ENCODE peak calls at places on chromosomes 16 and 17, in six cellular contexts. One of them, this sample, is unnamed.
A peak's percentile ranks its signal among the peaks of the same experiment; 100 is the strongest.

GRCh38 chr16:894841-895240 is 75.9 kb downstream of the LMF1 start:
- DNase-seq in cardiac muscle cell: no peak
- DNase-seq in body of pancreas: no peak
- DNase-seq in heart left ventricle: peak; percentile 59
- DNase-seq in left ventricle myocardium inferior: no peak
- DNase-seq in tibial nerve: no peak
- DNase-seq in this sample: no peak

GRCh38 chr17:75927286-75927922 is 13.4 kb downstream of the FBF1 start:
- DNase-seq in tibial nerve: no peak
- DNase-seq in body of pancreas: no peak
- DNase-seq in left ventricle myocardium inferior: no peak
- DNase-seq in heart left ventricle: no peak
- DNase-seq in cardiac muscle cell: peak; percentile 25
- DNase-seq in this sample: no peak

GRCh38 chr16:55499951-55500350 is 8.9 kb upstream of the LPCAT2 start:
- DNase-seq in body of pancreas: no peak
- DNase-seq in heart left ventricle: no peak
- DNase-seq in left ventricle myocardium inferior: no peak
- DNase-seq in cardiac muscle cell: peak; percentile 97
- DNase-seq in tibial nerve: no peak
- DNase-seq in this sample: no peak

GRCh38 chr16:68446941-68447675 is 1.2 kb downstream of the SMPD3 start:
- DNase-seq in body of pancreas: no peak
- DNase-seq in tibial nerve: no peak
- DNase-seq in heart left ventricle: no peak
- DNase-seq in cardiac muscle cell: no peak
- DNase-seq in left ventricle myocardium inferior: no peak
- DNase-seq in this sample: peak; percentile 79

GRCh38 chr17:63701477-63702222 is 1.7 kb upstream of the LIMD2 start:
- DNase-seq in heart left ventricle: peak; percentile 79
- DNase-seq in cardiac muscle cell: no peak
- DNase-seq in body of pancreas: no peak
- DNase-seq in tibial nerve: no peak
- DNase-seq in left ventricle myocardium inferior: peak; percentile 35
- DNase-seq in this sample: peak; percentile 93

GRCh38 chr16:56107944-56108583 is 83.2 kb upstream of the GNAO1 start:
- DNase-seq in cardiac muscle cell: no peak
- DNase-seq in tibial nerve: no peak
- DNase-seq in heart left ventricle: no peak
- DNase-seq in body of pancreas: no peak
- DNase-seq in left ventricle myocardium inferior: no peak
- DNase-seq in this sample: no peak

GRCh38 chr16:17457997-17458396 is 12.8 kb downstream of the XYLT1 start:
- DNase-seq in tibial nerve: no peak
- DNase-seq in body of pancreas: no peak
- DNase-seq in cardiac muscle cell: no peak
- DNase-seq in left ventricle myocardium inferior: no peak
- DNase-seq in heart left ventricle: no peak
- DNase-seq in this sample: no peak

GRCh38 chr17:45914036-45914717 is 19.8 kb downstream of the MAPT start:
- DNase-seq in heart left ventricle: no peak
- DNase-seq in body of pancreas: no peak
- DNase-seq in tibial nerve: no peak
- DNase-seq in cardiac muscle cell: no peak
- DNase-seq in left ventricle myocardium inferior: no peak
- DNase-seq in this sample: no peak

GRCh38 chr17:14886200-14886739 is 378.9 kb downstream of the PMP22 start:
- DNase-seq in cardiac muscle cell: no peak
- DNase-seq in tibial nerve: no peak
- DNase-seq in heart left ventricle: no peak
- DNase-seq in body of pancreas: no peak
- DNase-seq in left ventricle myocardium inferior: no peak
- DNase-seq in this sample: no peak

DNA sequence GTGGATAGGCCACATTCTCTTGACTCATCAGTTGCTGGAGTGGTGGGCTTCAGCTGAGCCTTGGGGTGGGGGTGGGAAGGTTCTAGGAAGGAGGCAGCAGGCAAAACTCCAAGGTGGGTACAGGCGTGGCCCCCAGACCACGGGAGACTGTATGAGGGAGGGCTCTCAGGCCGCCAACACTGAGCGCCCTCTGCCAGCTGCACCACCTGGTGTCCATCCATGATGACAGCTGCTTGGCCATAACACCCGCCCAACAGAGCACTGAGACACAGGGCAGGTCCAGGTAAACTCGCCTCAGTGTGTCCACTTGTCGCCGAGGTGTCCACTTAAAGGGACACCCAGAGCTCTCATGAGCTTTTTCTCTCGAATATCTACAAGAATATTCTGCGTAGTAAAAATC is 133.5 kb downstream of the C16orf95 start:
- DNase-seq in body of pancreas: no peak
- DNase-seq in tibial nerve: no peak
- DNase-seq in left ventricle myocardium inferior: no peak
- DNase-seq in cardiac muscle cell: no peak
- DNase-seq in heart left ventricle: no peak
- DNase-seq in this sample: no peak
- TF ChIP-seq CTCF in body of pancreas: no peak
- TF ChIP-seq CTCF in tibial nerve: no peak
- TF ChIP-seq CTCF in left ventricle myocardium inferior: no peak
- TF ChIP-seq CTCF in cardiac muscle cell: no peak
- TF ChIP-seq CTCF in heart left ventricle: no peak
- TF ChIP-seq CTCF in this sample: no peak

DNA sequence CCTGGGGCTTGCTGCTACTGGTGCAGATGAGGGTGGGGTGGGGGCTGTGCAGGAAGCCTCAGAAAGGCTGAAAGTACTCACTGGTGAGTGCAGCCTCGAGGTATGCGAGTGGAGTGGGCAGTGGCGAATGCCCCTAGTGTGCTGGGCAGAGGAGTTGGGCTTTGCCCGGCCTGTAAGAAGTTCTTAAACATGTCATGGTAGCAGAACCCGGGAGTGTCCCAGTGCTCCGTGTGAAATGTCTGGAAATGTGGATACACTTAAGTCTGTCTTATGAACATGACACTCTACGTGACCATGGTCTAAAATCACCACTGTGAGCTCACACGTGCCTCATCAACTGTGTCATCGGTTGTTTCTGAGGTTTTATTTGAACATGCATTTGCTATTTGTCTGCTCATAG is 1.7 kb downstream of the SMTNL2 start:
- DNase-seq in left ventricle myocardium inferior: no peak
- DNase-seq in body of pancreas: no peak
- DNase-seq in heart left ventricle: no peak
- DNase-seq in tibial nerve: no peak
- DNase-seq in cardiac muscle cell: no peak
- DNase-seq in this sample: no peak
- H3K4me1 ChIP-seq in left ventricle myocardium inferior: peaks cover 83% of the 10 kb centered on the region
- H3K4me1 ChIP-seq in body of pancreas: peaks cover 16% of the 10 kb centered on the region
- H3K4me1 ChIP-seq in heart left ventricle: peaks cover 44% of the 10 kb centered on the region
- H3K4me1 ChIP-seq in tibial nerve: peaks cover 15% of the 10 kb centered on the region
- H3K4me1 ChIP-seq in cardiac muscle cell: peaks cover 67% of the 10 kb centered on the region
- H3K4me1 ChIP-seq in this sample: peaks cover 16% of the 10 kb centered on the region

GRCh38 chr16:57264950-57265371 is 19.5 kb downstream of the PLLP start:
- DNase-seq in body of pancreas: peak; percentile 91
- DNase-seq in heart left ventricle: peak; percentile 55
- DNase-seq in cardiac muscle cell: no peak
- DNase-seq in left ventricle myocardium inferior: no peak
- DNase-seq in tibial nerve: no peak
- DNase-seq in this sample: peak; percentile 69
- H3K27ac ChIP-seq in body of pancreas: peak overlapping the region; percentile 85
- H3K27ac ChIP-seq in heart left ventricle: peak overlapping the region; percentile 82
- H3K27ac ChIP-seq in cardiac muscle cell: no peak overlapping the region
- H3K27ac ChIP-seq in left ventricle myocardium inferior: peak overlapping the region; percentile 90
- H3K27ac ChIP-seq in tibial nerve: peak overlapping the region; percentile 89
- H3K27ac ChIP-seq in this sample: no peak overlapping the region

DNA sequence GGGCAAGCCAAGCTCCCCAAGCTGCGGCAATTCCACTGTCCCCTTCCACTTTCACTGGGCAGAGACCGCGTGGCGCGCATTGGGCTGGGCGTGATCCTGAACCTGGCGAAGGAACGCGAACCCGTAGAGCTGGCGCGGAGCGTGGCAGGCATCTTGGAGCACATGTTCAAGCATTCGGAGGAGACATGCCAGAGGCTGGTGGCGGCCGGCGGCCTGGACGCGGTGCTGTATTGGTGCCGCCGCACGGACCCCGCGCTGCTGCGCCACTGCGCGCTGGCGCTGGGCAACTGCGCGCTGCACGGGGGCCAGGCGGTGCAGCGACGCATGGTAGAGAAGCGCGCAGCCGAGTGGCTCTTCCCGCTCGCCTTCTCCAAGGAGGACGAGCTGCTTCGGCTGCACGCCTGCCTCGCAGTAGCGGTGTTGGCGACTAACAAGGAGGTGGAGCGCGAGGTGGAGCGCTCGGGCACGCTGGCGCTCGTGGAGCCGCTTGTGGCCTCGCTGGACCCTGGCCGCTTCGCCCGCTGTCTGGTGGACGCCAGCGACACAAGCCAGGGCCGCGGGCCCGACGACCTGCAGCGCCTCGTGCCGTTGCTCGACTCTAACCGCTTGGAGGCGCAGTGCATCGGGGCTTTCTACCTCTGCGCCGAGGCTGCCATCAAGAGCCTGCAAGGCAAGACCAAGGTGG is 9.8 kb downstream of the SARM1 start:
- DNase-seq in heart left ventricle: no peak
- DNase-seq in left ventricle myocardium inferior: no peak
- DNase-seq in cardiac muscle cell: peak; percentile 34
- DNase-seq in tibial nerve: no peak
- DNase-seq in body of pancreas: no peak
- DNase-seq in this sample: no peak
- TF ChIP-seq CTCF in heart left ventricle: no peak
- TF ChIP-seq CTCF in left ventricle myocardium inferior: peak; percentile 16
- TF ChIP-seq CTCF in cardiac muscle cell: peak; percentile 46
- TF ChIP-seq CTCF in tibial nerve: no peak
- TF ChIP-seq CTCF in body of pancreas: no peak
- TF ChIP-seq CTCF in this sample: peak; percentile 26

GRCh38 chr17:37844158-37844976 is 79.8 kb upstream of the TBC1D3K start:
- DNase-seq in left ventricle myocardium inferior: peak; percentile 51
- DNase-seq in body of pancreas: peak; percentile 44
- DNase-seq in cardiac muscle cell: peak; percentile 67
- DNase-seq in tibial nerve: no peak
- DNase-seq in heart left ventricle: peak; percentile 81
- DNase-seq in this sample: peak; percentile 90
- H3K4me1 ChIP-seq in left ventricle myocardium inferior: peaks cover 5% of the 10 kb centered on the region
- H3K4me1 ChIP-seq in body of pancreas: no peaks in the 10 kb centered on the region
- H3K4me1 ChIP-seq in cardiac muscle cell: no peaks in the 10 kb centered on the region
- H3K4me1 ChIP-seq in tibial nerve: peaks cover 9% of the 10 kb centered on the region
- H3K4me1 ChIP-seq in heart left ventricle: peaks cover 6% of the 10 kb centered on the region
- H3K4me1 ChIP-seq in this sample: peaks cover 9% of the 10 kb centered on the region

DNA sequence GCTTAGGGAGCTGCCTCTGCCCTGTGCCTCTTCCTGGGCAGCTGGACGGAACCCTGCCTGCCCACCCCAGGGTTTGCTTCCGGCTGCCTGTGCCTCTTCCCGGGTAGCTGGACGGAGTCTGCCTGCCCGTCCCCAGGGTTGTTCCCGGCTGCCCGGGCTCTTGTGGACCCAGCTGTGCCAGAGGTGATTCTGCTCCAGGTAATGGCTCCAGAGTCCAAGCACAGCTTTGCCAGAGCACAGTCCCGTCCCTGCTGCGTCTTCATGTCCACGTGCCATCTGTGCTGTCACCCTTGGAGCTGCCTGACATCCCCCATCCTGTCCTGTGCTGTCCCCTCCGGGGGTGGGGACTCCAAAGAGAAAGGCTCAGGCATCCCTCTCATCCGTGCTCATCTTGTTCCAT is 50.6 kb upstream of the PVALEF start:
- DNase-seq in heart left ventricle: no peak
- DNase-seq in left ventricle myocardium inferior: no peak
- DNase-seq in body of pancreas: no peak
- DNase-seq in tibial nerve: no peak
- DNase-seq in cardiac muscle cell: no peak
- DNase-seq in this sample: no peak
- H3K27ac ChIP-seq in heart left ventricle: no peak overlapping the region
- H3K27ac ChIP-seq in left ventricle myocardium inferior: no peak overlapping the region
- H3K27ac ChIP-seq in body of pancreas: no peak overlapping the region
- H3K27ac ChIP-seq in tibial nerve: peak overlapping the region; percentile 93
- H3K27ac ChIP-seq in cardiac muscle cell: no peak overlapping the region
- H3K27ac ChIP-seq in this sample: peak overlapping the region; percentile 23

GRCh38 chr17:28427372-28427771 is 21.4 kb upstream of the SLC46A1 start:
- DNase-seq in left ventricle myocardium inferior: no peak
- DNase-seq in body of pancreas: no peak
- DNase-seq in heart left ventricle: no peak
- DNase-seq in tibial nerve: no peak
- DNase-seq in cardiac muscle cell: no peak
- DNase-seq in this sample: no peak

GRCh38 chr17:28425206-28425605 is 19.2 kb upstream of the SLC46A1 start:
- DNase-seq in body of pancreas: no peak
- DNase-seq in left ventricle myocardium inferior: no peak
- DNase-seq in cardiac muscle cell: no peak
- DNase-seq in heart left ventricle: no peak
- DNase-seq in tibial nerve: no peak
- DNase-seq in this sample: no peak

GRCh38 chr17:28421775-28422305 is 15.8 kb upstream of the SLC46A1 start:
- DNase-seq in body of pancreas: no peak
- DNase-seq in heart left ventricle: no peak
- DNase-seq in cardiac muscle cell: no peak
- DNase-seq in tibial nerve: no peak
- DNase-seq in left ventricle myocardium inferior: no peak
- DNase-seq in this sample: no peak

GRCh38 chr17:28426081-28426519 is 20.1 kb upstream of the SLC46A1 start:
- DNase-seq in left ventricle myocardium inferior: no peak
- DNase-seq in tibial nerve: no peak
- DNase-seq in heart left ventricle: no peak
- DNase-seq in cardiac muscle cell: peak; percentile 10
- DNase-seq in body of pancreas: no peak
- DNase-seq in this sample: no peak
- TF ChIP-seq CTCF in left ventricle myocardium inferior: peak; percentile 36
- TF ChIP-seq CTCF in tibial nerve: no peak
- TF ChIP-seq CTCF in heart left ventricle: no peak
- TF ChIP-seq CTCF in cardiac muscle cell: peak; percentile 44
- TF ChIP-seq CTCF in body of pancreas: no peak
- TF ChIP-seq CTCF in this sample: peak; percentile 24

This sample was measured in spleen.